ENCODE peak calls at places on chromosomes 13 and 19, in six cellular contexts. I, O, D, K, U and S are unnamed samples.

GRCh38 chr19:40803857-40804782 is 5.1 kb downstream of the EGLN2 start:
- DNase-seq in I (no peak), O (no peak), D (no peak), K (no peak), U (no peak), S (peak)

GRCh38 chr19:49264258-49264657 is 60.7 kb downstream of the SLC6A16 start:
- DNase-seq in I (no peak), O (no peak), D (no peak), K (no peak), U (no peak), S (no peak)

GRCh38 chr19:6067975-6068374 is 42.3 kb downstream of the RFX2 start:
- DNase-seq in I (no peak), O (no peak), D (no peak), K (no peak), U (no peak), S (no peak)

GRCh38 chr19:7638802-7639465 is 2.0 kb downstream of the STXBP2 start:
- DNase-seq in I (no peak), O (no peak), D (no peak), K (no peak), U (no peak), S (no peak)

GRCh38 chr19:30861896-30862295 is 487.3 kb downstream of the TSHZ3 start:
- DNase-seq in I (no peak), O (no peak), D (no peak), K (no peak), U (no peak), S (no peak)

GRCh38 chr19:13153627-13154240 is 3.5 kb downstream of the IER2 start:
- DNase-seq in I (peak), O (peak), D (peak), K (peak), U (peak), S (no peak)

GRCh38 chr19:36115453-36116343 is at the start of gene TBCB:
- DNase-seq in I (peak), O (peak), D (no peak), K (peak), U (no peak), S (no peak)

GRCh38 chr13:44433863-44434262 is 60.2 kb downstream of the SERP2 start:
- DNase-seq in I (no peak), O (no peak), D (no peak), K (no peak), U (no peak), S (no peak)

GRCh38 chr13:109323338-109323737 is 463.0 kb downstream of the IRS2 start:
- DNase-seq in I (no peak), O (no peak), D (no peak), K (no peak), U (no peak), S (no peak)

GRCh38 chr13:80151016-80151415 is 189.9 kb downstream of the SPRY2 start:
- DNase-seq in I (no peak), O (no peak), D (no peak), K (no peak), U (no peak), S (no peak)

GRCh38 chr19:37412700-37413099 is 41.8 kb downstream of the ZNF527 start:
- DNase-seq in I (no peak), O (no peak), D (no peak), K (no peak), U (no peak), S (no peak)

GRCh38 chr19:1343026-1343425 is 40.7 kb upstream of the NDUFS7 start:
- DNase-seq in I (peak), O (peak), D (no peak), K (peak), U (no peak), S (no peak)

GRCh38 chr19:41843371-41843770 is 1.1 kb downstream of the LYPD4 start:
- DNase-seq in I (no peak), O (no peak), D (no peak), K (no peak), U (no peak), S (no peak)

GRCh38 chr13:36385471-36385870 is 39.3 kb upstream of the SPART start:
- DNase-seq in I (peak), O (no peak), D (no peak), K (no peak), U (no peak), S (no peak)

GRCh38 chr19:18896421-18896841 is 473 bp upstream of the CERS1 start:
- DNase-seq in I (no peak), O (no peak), D (no peak), K (no peak), U (no peak), S (no peak)

GRCh38 chr13:48478401-48478800 is 54.5 kb downstream of the RCBTB2 start:
- DNase-seq in I (peak), O (no peak), D (no peak), K (no peak), U (no peak), S (no peak)

GRCh38 chr13:47326061-47326460 is 429.2 kb upstream of the HTR2A start:
- DNase-seq in I (peak), O (peak), D (no peak), K (peak), U (no peak), S (no peak)

GRCh38 chr19:38952395-38953165 is 21.8 kb downstream of the MRPS12 start:
- DNase-seq in I (no peak), O (peak), D (no peak), K (peak), U (peak), S (no peak)

DNA sequence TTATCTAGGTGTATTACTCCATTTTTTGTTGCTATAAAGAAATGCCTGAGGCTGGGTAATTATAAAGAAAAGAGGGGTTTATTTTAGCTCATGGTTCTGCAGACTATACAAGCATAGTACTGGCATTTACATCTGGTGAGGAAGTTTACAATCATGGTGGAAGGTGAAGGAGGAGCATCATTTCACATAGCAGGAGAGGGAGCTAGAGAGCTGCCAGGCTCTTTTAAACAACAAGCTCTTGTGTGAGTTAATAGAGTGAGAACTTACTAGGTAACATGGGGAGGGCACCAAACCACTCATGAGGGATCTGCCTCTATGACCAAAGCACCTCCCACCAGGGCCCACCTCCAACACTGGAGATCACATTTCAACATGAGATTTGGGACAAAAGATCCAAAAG is 221.7 kb upstream of the GPC6 start:
- DNase-seq in I (peak), O (peak), D (no peak), K (peak), U (peak), S (no peak)
- TF ChIP-seq CTCF in I (peak), O (peak), D (no peak), K (peak), U (peak), S (no peak)

DNA sequence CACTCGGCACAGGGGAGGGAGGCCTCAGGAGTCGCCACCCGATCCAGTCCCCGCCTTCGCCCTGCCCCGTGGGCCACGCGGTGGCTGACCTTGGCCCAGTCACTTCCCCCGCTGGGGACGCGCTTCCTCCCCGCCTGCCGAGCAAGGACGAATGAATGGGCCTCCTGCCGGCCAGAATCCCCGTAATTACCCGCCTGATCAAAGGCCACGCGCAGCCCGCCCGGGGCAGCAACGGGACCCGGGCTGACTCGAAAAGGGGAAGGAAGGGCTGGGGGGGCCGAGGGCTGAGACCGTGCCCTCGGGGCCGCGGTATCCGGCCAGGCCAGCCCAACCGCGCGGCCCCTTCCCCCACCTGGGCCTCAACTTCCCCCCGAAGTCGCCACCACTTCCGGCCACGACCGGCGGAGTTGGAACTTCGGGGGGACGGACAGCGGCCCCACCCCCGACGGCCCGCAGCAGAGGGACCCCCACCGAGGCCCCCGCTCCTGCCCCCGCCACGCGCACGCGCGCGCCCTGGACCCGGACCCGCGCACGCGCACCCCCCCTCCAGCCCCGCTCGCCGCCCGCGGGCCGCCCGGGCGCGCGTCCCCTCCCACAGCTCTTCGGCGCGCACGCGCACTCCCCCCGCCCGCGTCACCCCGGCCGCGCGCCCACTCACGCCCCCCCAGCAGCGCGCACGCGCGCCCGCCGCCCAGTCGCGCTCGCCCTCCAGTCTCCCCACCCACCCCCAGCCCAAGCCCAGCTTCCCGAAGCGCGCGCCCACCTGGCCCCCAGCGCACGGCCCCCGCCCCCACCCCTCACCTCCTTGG is 520 bp downstream of the ZNF787 start:
- DNase-seq in I (peak), O (peak), D (peak), K (peak), U (peak), S (no peak)
- TF ChIP-seq CTCF in I (no peak), O (peak), D (no peak), K (peak), U (peak), S (peak)

GRCh38 chr19:56222901-56223300 is 20.8 kb downstream of the ZSCAN5C start:
- DNase-seq in I (no peak), O (no peak), D (no peak), K (no peak), U (no peak), S (no peak)
- TF ChIP-seq CTCF in I (no peak), O (no peak), D (no peak), K (no peak), U (no peak), S (no peak)

DNA sequence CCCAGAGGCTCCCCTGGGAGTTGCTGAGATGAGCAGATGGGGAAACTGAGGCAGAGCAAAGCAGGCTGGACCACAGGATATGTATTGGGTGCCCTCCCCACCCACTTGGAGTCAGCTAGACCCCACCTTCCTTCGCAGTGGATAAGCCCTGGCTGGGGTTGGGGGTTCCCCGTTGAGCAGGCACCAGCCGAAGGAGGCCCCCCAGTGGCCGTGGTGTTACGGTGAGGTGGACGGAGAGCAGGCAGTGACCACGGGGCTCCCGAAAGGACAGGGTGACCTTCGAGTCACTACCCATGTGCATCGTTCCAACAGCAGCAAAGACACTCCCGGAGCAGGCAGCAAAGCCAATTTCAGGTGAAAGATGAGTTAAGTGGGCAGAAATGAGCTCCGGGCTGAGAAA is 62.4 kb upstream of the ADGRE5 start:
- DNase-seq in I (no peak), O (no peak), D (no peak), K (no peak), U (no peak), S (no peak)
- TF ChIP-seq CTCF in I (peak), O (peak), D (no peak), K (peak), U (peak), S (peak)

GRCh38 chr13:27406178-27406939 is 18.1 kb upstream of the GTF3A start:
- DNase-seq in I (peak), O (peak), D (no peak), K (peak), U (peak), S (no peak)
- TF ChIP-seq CTCF in I (peak), O (peak), D (no peak), K (peak), U (peak), S (peak)

GRCh38 chr13:37984357-37984756 is 114.8 kb upstream of the TRPC4 start:
- DNase-seq in I (no peak), O (no peak), D (no peak), K (no peak), U (peak), S (no peak)
- TF ChIP-seq CTCF in I (peak), O (no peak), D (no peak), K (no peak), U (peak), S (no peak)

DNA sequence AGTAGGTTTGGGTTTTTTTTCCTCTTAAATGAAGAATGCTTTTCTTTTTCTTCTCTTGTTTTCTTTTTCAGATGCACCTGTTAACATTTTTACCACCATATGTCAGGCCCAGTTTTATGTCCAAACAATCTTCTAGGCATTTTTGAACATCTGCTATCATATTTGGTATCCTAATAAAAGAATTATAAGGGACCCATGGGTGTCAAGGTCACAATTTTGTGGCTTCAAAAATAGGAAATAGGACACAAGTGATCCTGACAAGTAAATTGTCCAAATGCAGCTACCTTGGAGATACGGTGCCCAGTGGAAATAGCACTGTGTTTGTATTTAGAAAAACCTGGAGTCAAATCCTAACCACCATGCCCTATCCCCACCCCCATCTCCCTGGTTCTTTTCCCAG is 270.3 kb downstream of the MZT1 start:
- DNase-seq in I (no peak), O (no peak), D (no peak), K (no peak), U (no peak), S (no peak)
- TF ChIP-seq CTCF in I (no peak), O (no peak), D (no peak), K (no peak), U (no peak), S (no peak)

DNA sequence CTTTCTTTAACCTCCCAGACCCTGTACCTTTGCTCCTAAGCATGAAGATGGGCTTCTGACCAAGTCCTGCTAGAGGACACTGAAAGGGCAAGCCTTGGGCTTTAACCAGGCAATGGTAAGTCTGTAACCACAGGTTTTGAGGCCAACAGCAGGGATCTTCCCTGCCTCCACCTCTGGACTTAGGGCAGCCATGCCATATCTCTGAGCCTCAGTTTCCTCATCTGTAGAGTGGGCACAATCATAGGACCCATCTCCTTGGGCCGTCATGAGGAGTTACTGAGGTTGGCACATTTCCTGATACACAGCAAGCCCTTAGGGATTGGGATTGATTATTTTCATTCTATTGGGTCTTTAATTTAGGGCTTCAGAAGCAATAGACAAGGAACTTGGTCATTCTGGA is 14.7 kb downstream of the KLK1 start:
- DNase-seq in I (no peak), O (no peak), D (no peak), K (no peak), U (no peak), S (no peak)
- TF ChIP-seq CTCF in I (no peak), O (no peak), D (no peak), K (no peak), U (no peak), S (no peak)

GRCh38 chr13:30355405-30355741 is 48.0 kb upstream of the KATNAL1 start:
- DNase-seq in I (no peak), O (no peak), D (no peak), K (no peak), U (peak), S (no peak)
- TF ChIP-seq CTCF in I (peak), O (peak), D (peak), K (peak), U (peak), S (peak)